ENCODE peak calls at places on chromosomes 7 and 10, in ten cellular contexts. H is ELR; D is endothelial cell; X is astrocyte; Y is NCI-H345; O is GM13976; S is CD4-positive, alpha-beta memory T cell; G is EL; T is RWPE1; Q is WTC11. E is an unnamed sample.

GRCh38 chr10:122422266-122422980 is 32.0 kb upstream of the ARMS2 start:
- DNase-seq in G (no peak), O (no peak), H (no peak), Q (no peak), X (no peak), T (no peak), Y (no peak), S (no peak), D (no peak), E (no peak)

GRCh38 chr7:33639552-33640197 is 265.7 kb upstream of the BMPER start:
- DNase-seq in O (no peak), Q (no peak), G (no peak), H (no peak), S (no peak), T (no peak), X (peak), Y (no peak), D (no peak), E (no peak)

GRCh38 chr10:68135922-68136718 is 26.8 kb downstream of the MYPN start:
- DNase-seq in Y (no peak), T (peak), O (no peak), Q (no peak), G (peak), H (peak), S (no peak), X (peak), D (no peak), E (no peak)

GRCh38 chr10:131920693-131921092 is 19.9 kb downstream of the PPP2R2D start:
- DNase-seq in O (no peak), X (no peak), H (no peak), G (no peak), T (no peak), S (no peak), Q (no peak), D (no peak), Y (no peak), E (no peak)

GRCh38 chr10:113853577-113854018 is 284 bp downstream of the DCLRE1A start:
- DNase-seq in D (no peak), T (no peak), Y (peak), S (no peak), X (peak), O (no peak), Q (no peak), G (no peak), H (no peak), E (no peak)

GRCh38 chr7:102469351-102469971 is 4.7 kb downstream of the LRWD1 start:
- DNase-seq in Y (no peak), G (no peak), D (no peak), X (no peak), Q (no peak), O (no peak), H (no peak), S (no peak), T (no peak), E (no peak)

GRCh38 chr10:3897156-3897555 is 112.1 kb upstream of the KLF6 start:
- DNase-seq in X (peak), T (no peak), H (peak), D (no peak), O (no peak), Y (no peak), G (peak), Q (no peak), S (no peak), E (no peak)

GRCh38 chr7:24800073-24800472 is 42.8 kb upstream of the GSDME start:
- DNase-seq in H (no peak), G (no peak), O (no peak), T (no peak), Q (no peak), S (no peak), Y (no peak), D (no peak), X (no peak), E (no peak)

GRCh38 chr7:151810434-151811232 is 66.3 kb downstream of the PRKAG2 start:
- DNase-seq in T (no peak), H (no peak), X (no peak), Y (no peak), Q (no peak), G (no peak), S (no peak), D (no peak), O (no peak), E (no peak)

GRCh38 chr7:124101173-124101768 is 68.4 kb upstream of the TMEM229A start:
- DNase-seq in Q (peak), T (peak), H (peak), D (peak), O (peak), Y (peak), G (peak), X (no peak), S (no peak), E (no peak)

GRCh38 chr7:36448781-36449379 is 59.2 kb downstream of the ANLN start:
- DNase-seq in O (no peak), Y (no peak), X (peak), S (no peak), D (no peak), G (peak), T (no peak), Q (no peak), H (peak), E (no peak)

GRCh38 chr7:51344406-51344805 is 27.8 kb upstream of the COBL start:
- DNase-seq in G (no peak), O (no peak), S (no peak), Q (no peak), T (peak), X (no peak), H (no peak), Y (peak), D (no peak), E (no peak)

GRCh38 chr10:17029581-17030271 is 99.9 kb downstream of the CUBN start:
- DNase-seq in G (peak), Q (no peak), T (peak), Y (no peak), D (peak), X (peak), H (peak), O (no peak), S (peak), E (no peak)

GRCh38 chr7:46215987-46216567 is 295.0 kb upstream of the IGFBP3 start:
- DNase-seq in S (no peak), O (no peak), G (no peak), Q (peak), Y (peak), T (no peak), X (no peak), D (no peak), H (no peak), E (no peak)

GRCh38 chr7:76338298-76339084 is 20.3 kb downstream of the YWHAG start:
- DNase-seq in T (peak), O (no peak), D (no peak), Y (no peak), Q (no peak), X (peak), G (peak), S (no peak), H (peak), E (no peak)

GRCh38 chr10:58435297-58435696 is 50.1 kb downstream of the TFAM start:
- DNase-seq in X (peak), T (peak), D (no peak), Y (no peak), S (no peak), Q (no peak), G (peak), O (no peak), H (peak), E (peak)

GRCh38 chr10:72243822-72244437 is 27.9 kb upstream of the ASCC1 start:
- DNase-seq in O (no peak), Y (no peak), H (peak), T (no peak), Q (no peak), D (no peak), X (peak), G (peak), S (no peak), E (peak)

GRCh38 chr7:30348083-30348560 is 63.7 kb downstream of the ZNRF2 start:
- DNase-seq in D (no peak), Q (no peak), Y (no peak), H (peak), T (peak), G (peak), X (peak), O (peak), S (peak), E (peak)

GRCh38 chr7:141074162-141074989 is 512 bp downstream of the TMEM178B start:
- DNase-seq in D (peak), S (no peak), T (no peak), O (peak), H (no peak), Y (peak), X (no peak), Q (peak), G (peak), E (no peak)